ENCODE peak calls at places on chromosomes 4 and X, in nine cellular contexts. Z, Q, O, A, K, J, N, B and M are unnamed samples.

GRCh38 chr4:73816814-73817213 is 19.7 kb upstream of the CXCL6 start:
- DNase-seq in Z (no peak), Q (no peak), O (no peak), A (no peak), K (peak), J (no peak), N (no peak), B (no peak), M (no peak)

GRCh38 chr4:123340381-123340701 is 56.3 kb upstream of the SPRY1 start:
- DNase-seq in Z (no peak), Q (no peak), O (no peak), A (no peak), K (peak), J (no peak), N (no peak), B (no peak), M (no peak)

GRCh38 chr4:129515356-129515755 is 419.4 kb downstream of the C4orf33 start:
- DNase-seq in Z (no peak), Q (no peak), O (no peak), A (no peak), K (peak), J (no peak), N (no peak), B (no peak), M (no peak)

GRCh38 chr4:121072080-121072835 is at the start of gene NDNF:
- DNase-seq in Z (no peak), Q (peak), O (peak), A (peak), K (peak), J (peak), N (no peak), B (peak), M (peak)

GRCh38 chrX:31384471-31384870 is 312.6 kb upstream of the FTHL17 start:
- DNase-seq in Z (no peak), Q (no peak), O (no peak), A (no peak), K (no peak), J (no peak), N (no peak), B (no peak), M (no peak)

GRCh38 chr4:65007841-65008439 is 598.7 kb upstream of the TECRL start:
- DNase-seq in Z (peak), Q (no peak), O (peak), A (no peak), K (peak), J (peak), N (no peak), B (peak), M (no peak)

GRCh38 chrX:74242050-74242449 is 61.9 kb upstream of the ZCCHC13 start:
- DNase-seq in Z (no peak), Q (no peak), O (no peak), A (no peak), K (peak), J (no peak), N (no peak), B (no peak), M (no peak)

GRCh38 chr4:106898621-106899230 is 137.4 kb downstream of the DKK2 start:
- DNase-seq in Z (peak), Q (no peak), O (peak), A (no peak), K (peak), J (peak), N (no peak), B (peak), M (no peak)

GRCh38 chrX:7071390-7071789 is 76.1 kb upstream of the STS start:
- DNase-seq in Z (no peak), Q (no peak), O (no peak), A (no peak), K (no peak), J (no peak), N (no peak), B (no peak), M (no peak)

GRCh38 chr4:30716671-30717207 is 3.4 kb upstream of the PCDH7 start:
- DNase-seq in Z (peak), Q (no peak), O (peak), A (no peak), K (peak), J (peak), N (no peak), B (no peak), M (no peak)